ENCODE peak calls at places on chromosomes 13 and 19, in four cellular contexts. One of them, this sample, is unnamed.
A peak's percentile ranks its signal among the peaks of the same experiment; 100 is the strongest.

GRCh38 chr19:3224346-3225325 is at the start of gene CELF5:
- DNase-seq in K562: peak; percentile 97
- DNase-seq in GM12878: no peak
- DNase-seq in HepG2: no peak
- DNase-seq in this sample: peak; percentile 99

GRCh38 chr19:5832527-5833216 is 6.8 kb downstream of the FUT6 start:
- DNase-seq in K562: no peak
- DNase-seq in GM12878: no peak
- DNase-seq in HepG2: no peak
- DNase-seq in this sample: peak; percentile 8

GRCh38 chr19:38388310-38389100 is at the start of gene SPRED3:
- DNase-seq in K562: peak; percentile 50
- DNase-seq in GM12878: no peak
- DNase-seq in HepG2: no peak
- DNase-seq in this sample: peak; percentile 90

GRCh38 chr19:3119782-3120380 is 16.0 kb upstream of the GNA15 start:
- DNase-seq in K562: no peak
- DNase-seq in GM12878: no peak
- DNase-seq in HepG2: no peak
- DNase-seq in this sample: no peak

GRCh38 chr13:51806571-51806970 is 2.6 kb upstream of the DHRS12 start:
- DNase-seq in K562: no peak
- DNase-seq in GM12878: no peak
- DNase-seq in HepG2: no peak
- DNase-seq in this sample: no peak

GRCh38 chr13:46817081-46817480 is 20.1 kb upstream of the ESD start:
- DNase-seq in K562: no peak
- DNase-seq in GM12878: no peak
- DNase-seq in HepG2: no peak
- DNase-seq in this sample: no peak

GRCh38 chr19:5148794-5149190 is 179.9 kb downstream of the KDM4B start:
- DNase-seq in K562: no peak
- DNase-seq in GM12878: no peak
- DNase-seq in HepG2: no peak
- DNase-seq in this sample: no peak

GRCh38 chr19:6161271-6161850 is 25.9 kb downstream of the ACSBG2 start:
- DNase-seq in K562: peak; percentile 92
- DNase-seq in GM12878: peak; percentile 52
- DNase-seq in HepG2: peak; percentile 13
- DNase-seq in this sample: peak; percentile 13

GRCh38 chr13:47628666-47629065 is 372.4 kb downstream of the SUCLA2 start:
- DNase-seq in K562: no peak
- DNase-seq in GM12878: no peak
- DNase-seq in HepG2: no peak
- DNase-seq in this sample: no peak

GRCh38 chr19:43525836-43526771 is 897 bp downstream of the ETHE1 start:
- DNase-seq in K562: peak; percentile 18
- DNase-seq in GM12878: no peak
- DNase-seq in HepG2: no peak
- DNase-seq in this sample: peak; percentile 54
- TF ChIP-seq NFIC in K562: no peak
- TF ChIP-seq NFIC in GM12878: no peak
- TF ChIP-seq NFIC in HepG2: no peak
- TF ChIP-seq NFIC in this sample: no peak

GRCh38 chr19:27674701-27675100 is 1538.2 kb downstream of the UQCRFS1 start:
- DNase-seq in K562: no peak
- DNase-seq in GM12878: no peak
- DNase-seq in HepG2: no peak
- DNase-seq in this sample: no peak
- TF ChIP-seq NFIC in K562: no peak
- TF ChIP-seq NFIC in GM12878: no peak
- TF ChIP-seq NFIC in HepG2: no peak
- TF ChIP-seq NFIC in this sample: no peak

GRCh38 chr13:86974995-86975328 is 696.2 kb upstream of the SLITRK5 start:
- DNase-seq in K562: no peak
- DNase-seq in GM12878: no peak
- DNase-seq in HepG2: no peak
- DNase-seq in this sample: no peak
- TF ChIP-seq NFIC in K562: no peak
- TF ChIP-seq NFIC in GM12878: no peak
- TF ChIP-seq NFIC in HepG2: no peak
- TF ChIP-seq NFIC in this sample: no peak

DNA sequence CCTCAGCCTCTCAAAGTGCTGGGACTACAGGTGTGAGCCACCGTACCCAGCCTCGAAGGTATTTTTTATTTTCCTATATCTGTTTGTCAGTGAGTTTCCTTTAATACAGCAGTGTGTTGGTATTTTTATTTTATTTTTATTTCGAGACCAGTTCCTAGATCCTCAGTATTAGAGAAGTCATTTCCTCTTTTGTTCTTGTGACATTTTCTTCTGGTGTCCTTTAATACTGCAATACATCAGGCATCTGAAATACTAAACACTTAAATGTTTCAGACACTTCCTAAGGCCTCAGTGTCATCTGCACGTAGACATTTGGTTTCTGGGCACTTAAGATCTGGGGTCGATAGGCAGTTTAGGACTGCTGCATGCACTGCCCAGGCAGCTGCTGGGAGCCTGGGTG is 22.5 kb downstream of the GATAD2A start:
- DNase-seq in K562: no peak
- DNase-seq in GM12878: no peak
- DNase-seq in HepG2: no peak
- DNase-seq in this sample: no peak
- TF ChIP-seq NFIC in K562: no peak
- TF ChIP-seq NFIC in GM12878: no peak
- TF ChIP-seq NFIC in HepG2: no peak
- TF ChIP-seq NFIC in this sample: no peak

This sample was measured in SK-N-SH.